ENCODE peak calls at places on chromosomes 5 and 9, in eight cellular contexts. Y, C, M, U, N, G, P and L are unnamed samples.
A peak's percentile ranks its signal among the peaks of the same experiment; 100 is the strongest.

GRCh38 chr9:85483214-85483613 is 258.5 kb downstream of the AGTPBP1 start:
- DNase-seq in P (no peak), C (no peak), M (no peak), U (no peak), N (no peak), G (no peak), Y (peak; percentile 29), L (no peak)

GRCh38 chr9:86953181-86953580 is 5.9 kb upstream of the GAS1 start:
- DNase-seq in Y (no peak), G (no peak), U (no peak), N (no peak), P (no peak), M (no peak), C (no peak), L (no peak)

GRCh38 chr5:54774281-54775171 is 210.9 kb downstream of the ESM1 start:
- DNase-seq in C (no peak), N (peak; percentile 13), U (peak; percentile 88), P (no peak), G (peak; percentile 77), Y (peak; percentile 3), M (no peak), L (no peak)

GRCh38 chr9:124522121-124523098 is 15.2 kb upstream of the NR5A1 start:
- DNase-seq in G (peak; percentile 18), Y (peak; percentile 80), U (no peak), P (no peak), M (no peak), N (no peak), C (no peak), L (no peak)

GRCh38 chr9:112176410-112177010 is 1.4 kb upstream of the SUSD1 start:
- DNase-seq in P (no peak), G (no peak), U (no peak), C (no peak), Y (no peak), N (no peak), M (no peak), L (no peak)

GRCh38 chr5:136375920-136376319 is 10.6 kb upstream of the TRPC7 start:
- DNase-seq in M (no peak), C (no peak), Y (no peak), U (no peak), N (no peak), G (no peak), P (no peak), L (no peak)

GRCh38 chr9:134568116-134568515 is 73.5 kb upstream of the COL5A1 start:
- DNase-seq in N (no peak), M (no peak), Y (no peak), G (peak; percentile 27), P (no peak), C (no peak), U (peak; percentile 56), L (no peak)

GRCh38 chr9:91451431-91452270 is 28.0 kb upstream of the NFIL3 start:
- DNase-seq in C (no peak), U (no peak), P (no peak), G (no peak), Y (no peak), N (no peak), M (no peak), L (no peak)

DNA sequence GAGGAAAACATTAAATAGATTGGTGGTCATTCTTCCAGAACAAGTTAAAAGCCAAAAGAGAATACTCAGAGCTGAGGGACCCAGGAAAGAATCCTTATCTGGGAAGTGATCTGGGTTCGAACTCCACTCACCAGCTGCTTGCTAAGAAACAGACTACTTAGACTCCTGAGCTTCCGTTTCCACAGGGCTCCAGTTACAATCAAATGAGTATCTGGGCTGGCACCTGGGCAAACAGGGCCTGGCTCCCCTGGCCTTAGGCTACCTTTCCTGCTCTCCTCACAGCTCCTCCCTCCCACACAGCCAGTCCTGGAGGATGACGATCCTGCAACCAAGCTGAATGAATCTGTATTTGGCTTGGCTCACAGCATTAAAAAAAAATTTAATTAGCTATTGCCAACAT is 2.5 kb downstream of the MAPK9 start:
- DNase-seq in G (no peak), N (no peak), P (no peak), Y (peak; percentile 35), C (no peak), M (no peak), U (no peak), L (no peak)
- TF ChIP-seq POLR2AphosphoS5 in G (no peak), N (no peak), P (no peak), Y (no peak), C (no peak), M (no peak), U (no peak), L (no peak)

GRCh38 chr5:79990598-79991507 is at the start of gene MTX3:
- DNase-seq in P (peak; percentile 41), M (peak; percentile 54), Y (peak; percentile 98), C (no peak), G (peak; percentile 89), N (peak; percentile 91), U (peak; percentile 90), L (peak; percentile 48)
- TF ChIP-seq POLR2AphosphoS5 in P (peak; percentile 66), M (peak; percentile 44), Y (peak; percentile 65), C (no peak), G (peak; percentile 77), N (peak; percentile 63), U (no peak), L (peak; percentile 58)

DNA sequence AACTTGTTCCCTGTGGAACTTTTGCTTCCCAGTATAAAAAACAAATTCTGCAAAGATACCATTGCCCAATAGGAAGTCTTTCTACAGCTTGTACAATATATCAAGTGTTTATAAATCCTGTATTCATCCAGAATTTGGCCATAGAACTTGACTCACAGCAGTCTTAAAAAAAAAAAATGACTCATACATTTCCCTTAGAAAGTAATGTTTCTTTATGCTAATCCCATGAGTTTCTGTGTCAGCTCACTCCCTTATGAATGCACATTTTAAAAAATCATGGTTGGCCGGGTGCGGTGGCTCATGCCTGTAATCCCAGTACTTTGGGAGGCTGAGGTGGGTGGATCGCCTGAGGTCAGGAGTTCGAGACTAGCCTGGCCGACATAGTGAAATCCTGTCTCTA is 89.3 kb upstream of the DMRT1 start:
- DNase-seq in U (peak; percentile 60), N (no peak), Y (no peak), G (no peak), P (no peak), M (no peak), C (no peak), L (no peak)
- TF ChIP-seq POLR2AphosphoS5 in U (no peak), N (no peak), Y (no peak), G (peak; percentile 16), P (no peak), M (no peak), C (no peak), L (no peak)

DNA sequence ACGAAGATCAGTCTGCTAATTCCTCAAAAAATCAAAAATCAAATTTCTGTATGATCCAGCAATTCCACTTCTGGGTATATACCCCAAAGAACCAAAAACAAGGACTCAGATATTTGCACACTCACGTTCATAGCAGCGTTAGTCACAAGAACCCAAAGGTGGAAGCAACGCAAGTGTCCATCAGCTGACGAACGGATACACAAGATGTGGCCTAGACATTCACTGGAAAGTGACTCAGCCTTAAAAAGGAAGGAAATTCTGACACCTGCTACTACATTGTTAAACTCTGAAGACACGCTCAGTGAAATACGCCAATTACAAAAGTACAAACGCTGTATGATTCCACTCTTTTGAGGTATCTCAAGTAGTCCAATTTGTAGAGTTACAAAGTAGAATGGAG is 93.3 kb downstream of the OTULIN start:
- DNase-seq in N (no peak), Y (no peak), U (no peak), G (no peak), C (peak; percentile 57), M (no peak), P (no peak), L (no peak)
- TF ChIP-seq POLR2AphosphoS5 in N (no peak), Y (no peak), U (no peak), G (no peak), C (no peak), M (no peak), P (no peak), L (no peak)

GRCh38 chr9:135907446-135908333 is at the start of gene CAMSAP1:
- DNase-seq in M (peak; percentile 91), P (no peak), U (peak; percentile 95), N (peak; percentile 99), Y (peak; percentile 91), C (peak; percentile 87), G (peak; percentile 96), L (peak; percentile 89)
- TF ChIP-seq POLR2AphosphoS5 in M (peak; percentile 21), P (peak; percentile 53), U (no peak), N (peak; percentile 54), Y (peak; percentile 88), C (peak; percentile 44), G (peak; percentile 68), L (no peak)